ENCODE peak calls at places on chromosomes 7 and 10, in seven cellular contexts. Q is NCI-H345; W is T-helper 1 cell; B is activated CD4-positive, alpha-beta T cell treated with anti-CD3 and anti-CD28 coated beads, Interleukin-2, amount 50 U/mL, for 4 hours; E is fibroblast of pulmonary artery; H is T-helper 9 cell; K is transverse colon. R is an unnamed sample.

GRCh38 chr7:66181845-66182244 is 23.3 kb upstream of the TPST1 start:
- DNase-seq in Q (no peak), W (no peak), B (no peak), E (no peak), H (no peak), K (no peak), R (no peak)

GRCh38 chr7:124724079-124724478 is 41.5 kb downstream of the GPR37 start:
- DNase-seq in Q (no peak), W (no peak), B (no peak), E (no peak), H (no peak), K (no peak), R (no peak)

GRCh38 chr7:99380032-99380822 is 5.7 kb downstream of the ARPC1B start:
- DNase-seq in Q (no peak), W (no peak), B (no peak), E (peak), H (no peak), K (peak), R (peak)

GRCh38 chr10:97759157-97759980 is 12.4 kb downstream of the SFRP5 start:
- DNase-seq in Q (peak), W (no peak), B (peak), E (peak), H (peak), K (peak), R (peak)

GRCh38 chr10:12656518-12657142 is 307.3 kb downstream of the CAMK1D start:
- DNase-seq in Q (peak), W (no peak), B (no peak), E (peak), H (no peak), K (no peak), R (peak)

GRCh38 chr10:32629910-32630309 is 184.0 kb downstream of the CCDC7 start:
- DNase-seq in Q (no peak), W (no peak), B (no peak), E (no peak), H (no peak), K (no peak), R (no peak)

GRCh38 chr7:29442146-29442545 is 121.5 kb upstream of the PRR15 start:
- DNase-seq in Q (peak), W (no peak), B (no peak), E (peak), H (no peak), K (no peak), R (peak)

GRCh38 chr10:42551582-42552187 is 86.7 kb downstream of the ZNF33B start:
- DNase-seq in Q (no peak), W (no peak), B (no peak), E (no peak), H (no peak), K (no peak), R (no peak)

GRCh38 chr10:44154956-44155355 is 229.9 kb downstream of the CXCL12 start:
- DNase-seq in Q (no peak), W (no peak), B (no peak), E (no peak), H (no peak), K (no peak), R (no peak)

GRCh38 chr7:135234727-135235126 is 1.1 kb downstream of the STRA8 start:
- DNase-seq in Q (no peak), W (no peak), B (no peak), E (no peak), H (no peak), K (no peak), R (no peak)

GRCh38 chr7:97871659-97872024 is 566 bp downstream of the ASNS start:
- DNase-seq in Q (peak), W (peak), B (peak), E (no peak), H (no peak), K (no peak), R (no peak)

GRCh38 chr10:88820990-88821389 is 18.5 kb downstream of the LIPM start:
- DNase-seq in Q (no peak), W (no peak), B (no peak), E (peak), H (no peak), K (no peak), R (peak)

GRCh38 chr7:13240349-13240748 is 552.9 kb downstream of the ARL4A start:
- DNase-seq in Q (no peak), W (no peak), B (no peak), E (peak), H (no peak), K (no peak), R (peak)

GRCh38 chr7:134368851-134369533 is 52.3 kb upstream of the SLC35B4 start:
- DNase-seq in Q (peak), W (no peak), B (no peak), E (peak), H (no peak), K (no peak), R (peak)

GRCh38 chr7:141071855-141072547 is 1.9 kb upstream of the TMEM178B start:
- DNase-seq in Q (peak), W (no peak), B (no peak), E (no peak), H (no peak), K (no peak), R (peak)

GRCh38 chr7:30690011-30690410 is 7.8 kb upstream of the CRHR2 start:
- DNase-seq in Q (no peak), W (no peak), B (no peak), E (no peak), H (no peak), K (no peak), R (no peak)

GRCh38 chr10:70139997-70140250 is 6.6 kb downstream of the TYSND1 start:
- DNase-seq in Q (no peak), W (no peak), B (no peak), E (no peak), H (no peak), K (no peak), R (no peak)

GRCh38 chr7:112665709-112666108 is 124.5 kb downstream of the TMEM168 start:
- DNase-seq in Q (no peak), W (no peak), B (no peak), E (peak), H (no peak), K (peak), R (peak)

GRCh38 chr10:3192856-3193635 is 20.5 kb upstream of the PITRM1 start:
- DNase-seq in Q (peak), W (peak), B (peak), E (peak), H (peak), K (peak), R (no peak)

GRCh38 chr7:95927781-95928180 is 155.4 kb downstream of the DYNC1I1 start:
- DNase-seq in Q (peak), W (no peak), B (no peak), E (no peak), H (no peak), K (no peak), R (no peak)

GRCh38 chr10:17215782-17216122 is 12.3 kb upstream of the VIM start:
- DNase-seq in Q (no peak), W (no peak), B (no peak), E (no peak), H (no peak), K (no peak), R (no peak)

GRCh38 chr7:40213291-40213690 is 78.5 kb downstream of the SUGCT start:
- DNase-seq in Q (no peak), W (no peak), B (no peak), E (no peak), H (no peak), K (no peak), R (no peak)

GRCh38 chr7:149199234-149199990 is 4.1 kb downstream of the ZNF282 start:
- DNase-seq in Q (no peak), W (no peak), B (no peak), E (peak), H (no peak), K (no peak), R (no peak)

GRCh38 chr10:101060951-101061813 is 607 bp upstream of the KAZALD1 start:
- DNase-seq in Q (peak), W (peak), B (peak), E (peak), H (peak), K (peak), R (peak)

GRCh38 chr7:130887182-130888016 is 153.4 kb upstream of the KLF14 start:
- DNase-seq in Q (no peak), W (no peak), B (no peak), E (peak), H (no peak), K (no peak), R (peak)

GRCh38 chr7:102935450-102936110 is 22.8 kb downstream of the LRRC17 start:
- DNase-seq in Q (no peak), W (no peak), B (no peak), E (peak), H (no peak), K (no peak), R (no peak)

GRCh38 chr10:48838830-48839229 is 100.8 kb downstream of the LRRC18 start:
- DNase-seq in Q (peak), W (no peak), B (no peak), E (no peak), H (no peak), K (no peak), R (no peak)

GRCh38 chr10:124669141-124669823 is 74.9 kb downstream of the FAM53B start:
- DNase-seq in Q (no peak), W (no peak), B (no peak), E (no peak), H (no peak), K (no peak), R (no peak)

GRCh38 chr10:44366936-44367630 is 17.8 kb downstream of the CXCL12 start:
- DNase-seq in Q (no peak), W (no peak), B (no peak), E (no peak), H (no peak), K (no peak), R (no peak)

GRCh38 chr10:69004821-69005220 is 16.2 kb downstream of the KIFBP start:
- DNase-seq in Q (no peak), W (no peak), B (no peak), E (peak), H (no peak), K (no peak), R (peak)

GRCh38 chr10:32995751-32996150 is 37.7 kb upstream of the ITGB1 start:
- DNase-seq in Q (no peak), W (no peak), B (no peak), E (peak), H (no peak), K (no peak), R (no peak)

GRCh38 chr10:124057580-124057979 is 35.8 kb downstream of the CHST15 start:
- DNase-seq in Q (no peak), W (no peak), B (no peak), E (no peak), H (no peak), K (no peak), R (no peak)

GRCh38 chr10:122010405-122011050 is 21.6 kb downstream of the TACC2 start:
- DNase-seq in Q (no peak), W (no peak), B (no peak), E (peak), H (no peak), K (no peak), R (peak)

GRCh38 chr7:17558135-17558534 is 259.7 kb downstream of the AHR start:
- DNase-seq in Q (no peak), W (no peak), B (no peak), E (no peak), H (no peak), K (no peak), R (no peak)

GRCh38 chr7:50538478-50538877 is 26.7 kb downstream of the DDC start:
- DNase-seq in Q (no peak), W (no peak), B (no peak), E (no peak), H (no peak), K (no peak), R (no peak)

GRCh38 chr7:6026011-6026819 is 5.0 kb upstream of the ANKRD61 start:
- DNase-seq in Q (peak), W (peak), B (peak), E (peak), H (peak), K (peak), R (peak)

GRCh38 chr10:99630439-99630838 is 10.2 kb upstream of the SLC25A28 start:
- DNase-seq in Q (no peak), W (no peak), B (no peak), E (peak), H (no peak), K (peak), R (peak)

GRCh38 chr10:79258894-79259293 is 88.4 kb upstream of the PPIF start:
- DNase-seq in Q (no peak), W (no peak), B (no peak), E (no peak), H (no peak), K (no peak), R (no peak)